ENCODE peak calls at places on chromosome 11, in four cellular contexts. U, K, I and L are unnamed samples.

GRCh38 chr11:117676501-117676900 is 120.5 kb downstream of the DSCAML1 start:
- DNase-seq in I (no peak), K (no peak), U (no peak), L (no peak)

GRCh38 chr11:441418-442274 is at the start of gene ANO9:
- DNase-seq in I (no peak), U (no peak), K (peak; percentile 73), L (peak; percentile 39)

GRCh38 chr11:73252577-73253191 is 19.5 kb upstream of the P2RY6 start:
- DNase-seq in K (peak; percentile 27), I (no peak), U (no peak), L (no peak)

GRCh38 chr11:38169286-38169685 is 1571.2 kb upstream of the RAG2 start:
- DNase-seq in U (no peak), I (no peak), K (no peak), L (peak; percentile 68)

GRCh38 chr11:133926466-133927246 is 30.1 kb downstream of the IGSF9B start:
- DNase-seq in I (no peak), K (no peak), U (no peak), L (no peak)

GRCh38 chr11:19576054-19576453 is 136.6 kb upstream of the NAV2 start:
- DNase-seq in K (no peak), I (no peak), U (no peak), L (no peak)

GRCh38 chr11:1994121-1994520 is 3.5 kb downstream of the H19 start:
- DNase-seq in K (no peak), U (no peak), I (no peak), L (no peak)

GRCh38 chr11:103729653-103730052 is 306.8 kb upstream of the DDI1 start:
- DNase-seq in U (no peak), I (no peak), K (no peak), L (no peak)

GRCh38 chr11:76123243-76123642 is 83.1 kb downstream of the WNT11 start:
- DNase-seq in K (no peak), U (no peak), I (no peak), L (no peak)

GRCh38 chr11:13339196-13340153 is 61.9 kb downstream of the BMAL1 start:
- DNase-seq in K (peak; percentile 20), I (no peak), U (peak; percentile 83), L (no peak)

GRCh38 chr11:27873664-27874063 is 173.4 kb upstream of the BDNF start:
- DNase-seq in I (no peak), K (no peak), U (no peak), L (peak; percentile 73)

GRCh38 chr11:60932605-60933346 is 8.5 kb downstream of the TMEM132A start:
- DNase-seq in U (no peak), K (no peak), I (no peak), L (no peak)

GRCh38 chr11:117456027-117456720 is 128.5 kb downstream of the CEP164 start:
- DNase-seq in U (no peak), K (no peak), I (peak; percentile 71), L (no peak)

GRCh38 chr11:36271794-36272409 is 17.3 kb downstream of the COMMD9 start:
- DNase-seq in K (no peak), I (no peak), U (no peak), L (no peak)

GRCh38 chr11:117861151-117862018 is 15.1 kb downstream of the FXYD6 start:
- DNase-seq in U (no peak), K (no peak), I (no peak), L (no peak)

GRCh38 chr11:66457826-66458225 is 8.9 kb upstream of the PELI3 start:
- DNase-seq in K (no peak), I (no peak), U (no peak), L (no peak)

GRCh38 chr11:102279641-102280170 is 37.6 kb upstream of the BIRC3 start:
- DNase-seq in U (no peak), I (peak; percentile 68), K (no peak), L (peak; percentile 98)

GRCh38 chr11:285021-285893 is 3.7 kb upstream of the PGGHG start:
- DNase-seq in I (no peak), U (no peak), K (no peak), L (no peak)

GRCh38 chr11:3747704-3748103 is 49.6 kb downstream of the NUP98 start:
- DNase-seq in K (no peak), U (no peak), I (no peak), L (no peak)

GRCh38 chr11:132866783-132867545 is 665.3 kb downstream of the OPCML start:
- DNase-seq in U (no peak), I (no peak), K (no peak), L (no peak)

GRCh38 chr11:11346249-11346648 is 6.8 kb downstream of the CSNK2A3 start:
- DNase-seq in U (no peak), I (no peak), K (no peak), L (no peak)
- TF ChIP-seq CHD4 in U (no peak), I (no peak), K (no peak), L (no peak)

GRCh38 chr11:94910779-94911178 is 62.6 kb downstream of the CWC15 start:
- DNase-seq in K (no peak), U (no peak), I (no peak), L (no peak)
- TF ChIP-seq CHD4 in K (no peak), U (no peak), I (no peak), L (no peak)

GRCh38 chr11:8384199-8384821 is 120.6 kb upstream of the LMO1 start:
- DNase-seq in K (peak; percentile 46), U (no peak), I (no peak), L (no peak)
- TF ChIP-seq CHD4 in K (no peak), U (no peak), I (no peak), L (no peak)

GRCh38 chr11:64287676-64288352 is 2.2 kb downstream of the GPR137 start:
- DNase-seq in K (no peak), U (no peak), I (no peak), L (no peak)

GRCh38 chr11:64286801-64287159 is 1.1 kb downstream of the GPR137 start:
- DNase-seq in I (no peak), K (no peak), U (no peak), L (no peak)

GRCh38 chr11:64284048-64284961 is at the start of gene BAD:
- DNase-seq in K (peak; percentile 97), U (peak; percentile 97), I (no peak), L (peak; percentile 86)

GRCh38 chr11:64284962-64285884 is at the start of gene GPR137:
- DNase-seq in U (peak; percentile 79), K (peak; percentile 87), I (no peak), L (peak; percentile 50)

GRCh38 chr11:64285885-64286800 is 495 bp downstream of the GPR137 start:
- DNase-seq in K (no peak), I (no peak), U (peak; percentile 65), L (no peak)
- TF ChIP-seq CHD4 in K (no peak), I (no peak), U (no peak), L (no peak)